ENCODE peak calls at places on chromosomes 2 and 18, in five cellular contexts. Z is D721Med, D is A549, Y is ascending aorta, F is neural progenitor cell. Q is an unnamed sample.

GRCh38 chr2:11354363-11355154 is 10.1 kb upstream of the ROCK2 start:
- DNase-seq in F (no peak), D (no peak), Y (no peak), Z (no peak), Q (no peak)

GRCh38 chr18:50562686-50563085 is 2.8 kb downstream of the MAPK4 start:
- DNase-seq in Y (no peak), Z (no peak), F (no peak), D (no peak), Q (no peak)

GRCh38 chr2:196592331-196592911 is 47.1 kb upstream of the CCDC150 start:
- DNase-seq in Y (no peak), F (no peak), D (peak; percentile 53), Z (no peak), Q (peak; percentile 47)

GRCh38 chr2:54671010-54671409 is 52.5 kb upstream of the EML6 start:
- DNase-seq in F (no peak), D (no peak), Z (no peak), Y (no peak), Q (no peak)

GRCh38 chr18:50632895-50633515 is 73.1 kb downstream of the MAPK4 start:
- DNase-seq in Z (no peak), F (no peak), D (no peak), Y (no peak), Q (no peak)

GRCh38 chr2:148362144-148362796 is 282.3 kb upstream of the EPC2 start:
- DNase-seq in Y (no peak), Z (no peak), F (no peak), D (no peak), Q (no peak)

GRCh38 chr2:238999290-238999741 is 151.4 kb downstream of the TWIST2 start:
- DNase-seq in Y (no peak), D (no peak), F (no peak), Z (no peak), Q (no peak)

GRCh38 chr2:55119711-55120487 is 69.6 kb upstream of the RTN4 start:
- DNase-seq in Y (no peak), Z (no peak), D (no peak), F (no peak), Q (no peak)

GRCh38 chr2:237471457-237472186 is 15.4 kb upstream of the MLPH start:
- DNase-seq in Z (no peak), Y (no peak), F (peak; percentile 71), D (peak; percentile 85), Q (peak; percentile 27)

GRCh38 chr2:235230809-235231601 is 262.8 kb upstream of the AGAP1 start:
- DNase-seq in F (no peak), Y (no peak), Z (no peak), D (no peak), Q (no peak)

GRCh38 chr2:112692496-112692911 is 28.3 kb upstream of the NT5DC4 start:
- DNase-seq in D (peak; percentile 97), Z (no peak), Y (peak; percentile 33), F (no peak), Q (no peak)

GRCh38 chr2:57890462-57890861 is 156.1 kb upstream of the VRK2 start:
- DNase-seq in Z (no peak), Y (no peak), D (peak; percentile 22), F (no peak), Q (no peak)

GRCh38 chr2:229160984-229161383 is 110.1 kb downstream of the PID1 start:
- DNase-seq in Z (no peak), Y (no peak), F (no peak), D (no peak), Q (no peak)

GRCh38 chr2:239663364-239663924 is 262.6 kb upstream of the HDAC4 start:
- DNase-seq in F (no peak), Z (no peak), D (no peak), Y (no peak), Q (no peak)

GRCh38 chr2:233032551-233033320 is at the start of gene NEU2:
- DNase-seq in D (no peak), F (no peak), Y (no peak), Z (no peak), Q (no peak)

GRCh38 chr2:155994315-155994714 is 338.2 kb downstream of the NR4A2 start:
- DNase-seq in D (no peak), Z (no peak), F (no peak), Y (no peak), Q (no peak)

GRCh38 chr2:98895221-98895620 is 40.8 kb downstream of the CRACDL start:
- DNase-seq in Y (no peak), F (no peak), Z (no peak), D (no peak), Q (no peak)

GRCh38 chr2:221999702-222000101 is 299.1 kb downstream of the PAX3 start:
- DNase-seq in F (no peak), Y (no peak), Z (no peak), D (no peak), Q (no peak)

GRCh38 chr2:190947711-190948251 is 66.2 kb downstream of the STAT1 start:
- DNase-seq in D (peak; percentile 75), F (no peak), Z (no peak), Y (no peak), Q (no peak)

GRCh38 chr2:172215172-172215935 is 112.7 kb upstream of the DLX2 start:
- DNase-seq in Y (no peak), F (no peak), D (no peak), Z (no peak), Q (no peak)

GRCh38 chr2:103161456-103162289 is 399.8 kb downstream of the TMEM182 start:
- DNase-seq in D (peak; percentile 58), F (peak; percentile 79), Z (no peak), Y (no peak), Q (peak; percentile 40)

GRCh38 chr2:86037141-86037794 is 68.4 kb downstream of the POLR1A start:
- DNase-seq in D (no peak), F (no peak), Y (no peak), Z (no peak), Q (no peak)

GRCh38 chr2:33212151-33212550 is 264.3 kb upstream of the RASGRP3 start:
- DNase-seq in F (no peak), Y (peak; percentile 33), D (peak; percentile 88), Z (no peak), Q (no peak)

GRCh38 chr2:172554352-172555271 is 1.3 kb upstream of the PDK1 start:
- DNase-seq in Y (no peak), D (no peak), Z (no peak), F (no peak), Q (no peak)

GRCh38 chr2:152925540-152926448 is 207.4 kb downstream of the ARL6IP6 start:
- DNase-seq in Z (peak; percentile 23), Y (no peak), D (peak; percentile 75), F (peak; percentile 86), Q (peak; percentile 78)

GRCh38 chr2:136424112-136424511 is 306.2 kb upstream of the CXCR4 start:
- DNase-seq in F (no peak), Z (no peak), D (no peak), Y (no peak), Q (no peak)

GRCh38 chr18:4007846-4008245 is 447.3 kb downstream of the DLGAP1 start:
- DNase-seq in F (no peak), Y (no peak), Z (no peak), D (no peak), Q (no peak)

GRCh38 chr2:191195021-191195420 is 44.2 kb upstream of the STAT4 start:
- DNase-seq in Z (no peak), D (no peak), F (no peak), Y (no peak), Q (no peak)

GRCh38 chr2:186554850-186555785 is 34.7 kb upstream of the ITGAV start:
- DNase-seq in F (no peak), D (peak; percentile 55), Z (no peak), Y (no peak), Q (no peak)

GRCh38 chr2:218746960-218747359 is 35.0 kb upstream of the CYP27A1 start:
- DNase-seq in Z (no peak), D (no peak), F (no peak), Y (no peak), Q (no peak)

GRCh38 chr18:8946046-8946838 is 156.3 kb upstream of the NDUFV2 start:
- DNase-seq in F (no peak), Y (no peak), Z (no peak), D (peak; percentile 12), Q (no peak)

GRCh38 chr2:8554296-8554806 is 127.5 kb upstream of the ID2 start:
- DNase-seq in Z (no peak), Y (no peak), F (no peak), D (no peak), Q (no peak)

GRCh38 chr2:68696554-68696953 is 38.1 kb upstream of the ARHGAP25 start:
- DNase-seq in D (no peak), Y (no peak), F (no peak), Z (no peak), Q (no peak)

GRCh38 chr2:127561371-127561770 is 25.9 kb downstream of the MYO7B start:
- DNase-seq in D (no peak), F (no peak), Y (no peak), Z (no peak), Q (no peak)

GRCh38 chr2:25492726-25493125 is 151.0 kb upstream of the DNMT3A start:
- DNase-seq in Z (no peak), D (no peak), Y (no peak), F (no peak), Q (no peak)

GRCh38 chr2:59276033-59276432 is 1034.9 kb upstream of the FANCL start:
- DNase-seq in Y (no peak), D (peak; percentile 14), Z (no peak), F (peak; percentile 46), Q (no peak)
- TF ChIP-seq CTCF in Y (no peak), D (peak; percentile 17), Z (peak; percentile 27), F (peak; percentile 75), Q (peak; percentile 50)

DNA sequence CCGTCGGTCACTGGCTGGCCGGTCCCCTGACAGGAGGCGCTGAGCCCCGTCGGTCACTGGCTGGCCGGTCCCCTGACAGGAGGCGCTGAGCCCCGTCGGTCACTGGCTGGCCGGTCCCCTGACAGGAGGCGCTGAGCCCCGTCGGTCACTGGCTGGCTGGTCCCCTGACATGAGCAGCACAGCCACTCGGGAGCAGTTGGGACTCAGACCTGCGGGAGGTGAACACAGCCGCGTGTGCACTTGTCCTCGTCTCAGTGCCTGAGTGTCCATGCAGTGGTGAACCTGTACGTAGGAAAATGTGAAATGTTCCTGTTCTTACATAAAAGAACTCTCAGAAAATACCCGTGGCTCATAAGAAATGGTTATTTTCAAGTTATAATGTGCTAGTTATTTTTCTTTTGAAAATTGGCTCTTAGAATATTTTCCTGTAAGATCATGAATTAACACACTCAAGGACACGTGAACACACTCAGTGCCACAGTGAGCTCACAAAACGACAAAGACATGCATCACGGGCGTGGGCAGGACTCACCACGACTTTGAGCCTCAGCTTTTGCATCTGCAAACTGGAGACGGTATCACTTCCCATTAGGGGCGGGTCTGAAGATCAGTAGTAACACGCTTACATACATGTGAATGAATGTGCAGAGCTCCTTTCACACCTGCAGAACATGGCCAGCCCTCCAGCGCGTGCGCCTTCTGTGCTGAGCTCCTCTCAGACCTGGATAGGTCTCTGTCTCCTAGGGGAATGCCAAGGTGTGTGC is 21.1 kb upstream of the NFATC1 start:
- DNase-seq in F (no peak), Z (no peak), D (no peak), Y (no peak), Q (no peak)
- TF ChIP-seq CTCF in F (no peak), Z (no peak), D (no peak), Y (no peak), Q (no peak)

DNA sequence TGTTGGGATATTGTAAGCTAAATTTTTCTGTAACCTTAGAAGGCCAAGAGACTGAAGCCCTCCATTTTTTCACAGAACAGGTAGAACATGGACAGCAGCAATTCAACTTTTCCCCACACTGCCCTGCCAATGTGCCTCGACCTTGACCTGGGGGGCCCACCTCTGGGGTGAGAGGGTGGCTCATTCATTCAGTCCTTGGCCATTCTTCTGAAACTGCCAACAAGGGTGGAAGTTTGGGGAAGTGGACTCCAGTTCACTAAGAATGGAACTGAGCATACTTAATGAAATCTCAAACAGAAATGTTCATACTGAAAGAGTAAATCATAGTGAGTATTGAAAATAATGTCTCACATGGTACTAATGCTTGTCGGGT is 1.1 kb downstream of the EEF1B2 start:
- DNase-seq in D (no peak), F (no peak), Y (no peak), Z (no peak), Q (no peak)
- TF ChIP-seq CTCF in D (no peak), F (no peak), Y (no peak), Z (no peak), Q (no peak)

GRCh38 chr2:175439416-175439815 is 257.9 kb upstream of the ATP5MC3 start:
- DNase-seq in F (no peak), Z (no peak), D (no peak), Y (no peak), Q (no peak)
- TF ChIP-seq CTCF in F (no peak), Z (no peak), D (no peak), Y (no peak), Q (no peak)

Q was measured in neural crest cell.